ENCODE peak calls at places on chromosomes 1 and 21, in seven cellular contexts. M is uterus; Y is tibial artery; K is left ventricle myocardium inferior; W is stomach; B is CD8-positive, alpha-beta T cell; N is spleen. L is an unnamed sample. For H3K4me1 and H3K27me3, the result is how much of the 10 kb centered on the place peaks cover.

GRCh38 chr21:44487831-44488230 is 32.5 kb downstream of the LRRC3 start:
- DNase-seq in M (no peak), Y (no peak), K (no peak), W (no peak), B (peak), N (peak), L (peak)

GRCh38 chr1:211648980-211649934 is 26.2 kb downstream of the NEK2 start:
- DNase-seq in M (peak), Y (no peak), K (peak), W (peak), B (no peak), N (peak), L (no peak)

GRCh38 chr21:41805038-41805437 is 38.2 kb upstream of the RIPK4 start:
- DNase-seq in M (no peak), Y (no peak), K (no peak), W (no peak), B (no peak), N (no peak), L (no peak)

GRCh38 chr21:45542667-45543370 is 579 bp upstream of the SLC19A1 start:
- DNase-seq in M (peak), Y (peak), K (peak), W (peak), B (no peak), N (peak), L (no peak)

GRCh38 chr1:228166170-228166936 is 749 bp downstream of the IBA57 start:
- DNase-seq in M (no peak), Y (peak), K (peak), W (peak), B (peak), N (peak), L (peak)

GRCh38 chr21:29557200-29557599 is 258.5 kb downstream of the BACH1 start:
- DNase-seq in M (no peak), Y (no peak), K (no peak), W (no peak), B (no peak), N (no peak), L (no peak)

GRCh38 chr1:107480548-107480947 is 339.7 kb downstream of the NTNG1 start:
- DNase-seq in M (peak), Y (no peak), K (no peak), W (peak), B (no peak), N (peak), L (no peak)

GRCh38 chr1:52032785-52033131 is 852 bp downstream of the KTI12 start:
- DNase-seq in M (peak), Y (peak), K (peak), W (peak), B (no peak), N (peak), L (peak)

GRCh38 chr1:236301958-236302335 is 20.2 kb upstream of the ERO1B start:
- DNase-seq in M (no peak), Y (no peak), K (no peak), W (peak), B (no peak), N (no peak), L (no peak)

GRCh38 chr1:238582816-238583215 is 692.1 kb upstream of the ZP4 start:
- DNase-seq in M (no peak), Y (no peak), K (no peak), W (no peak), B (no peak), N (no peak), L (no peak)

GRCh38 chr1:10059329-10059691 is 26.6 kb downstream of the UBE4B start:
- DNase-seq in M (no peak), Y (peak), K (no peak), W (no peak), B (no peak), N (no peak), L (peak)

GRCh38 chr1:10057305-10057704 is 24.5 kb downstream of the UBE4B start:
- DNase-seq in M (peak), Y (peak), K (no peak), W (no peak), B (no peak), N (no peak), L (no peak)

GRCh38 chr1:10061276-10061675 is 28.5 kb downstream of the UBE4B start:
- DNase-seq in M (no peak), Y (peak), K (no peak), W (no peak), B (no peak), N (no peak), L (no peak)

GRCh38 chr1:10057744-10058294 is 25.1 kb downstream of the UBE4B start:
- DNase-seq in M (no peak), Y (peak), K (no peak), W (no peak), B (no peak), N (no peak), L (peak)

GRCh38 chr1:10060311-10061100 is 27.7 kb downstream of the UBE4B start:
- DNase-seq in M (no peak), Y (peak), K (no peak), W (no peak), B (no peak), N (no peak), L (no peak)
- H3K4me1 ChIP-seq in M (under half), Y (under half), K (half or more), W (half or more), B (under half), N (under half), L (under half)

DNA sequence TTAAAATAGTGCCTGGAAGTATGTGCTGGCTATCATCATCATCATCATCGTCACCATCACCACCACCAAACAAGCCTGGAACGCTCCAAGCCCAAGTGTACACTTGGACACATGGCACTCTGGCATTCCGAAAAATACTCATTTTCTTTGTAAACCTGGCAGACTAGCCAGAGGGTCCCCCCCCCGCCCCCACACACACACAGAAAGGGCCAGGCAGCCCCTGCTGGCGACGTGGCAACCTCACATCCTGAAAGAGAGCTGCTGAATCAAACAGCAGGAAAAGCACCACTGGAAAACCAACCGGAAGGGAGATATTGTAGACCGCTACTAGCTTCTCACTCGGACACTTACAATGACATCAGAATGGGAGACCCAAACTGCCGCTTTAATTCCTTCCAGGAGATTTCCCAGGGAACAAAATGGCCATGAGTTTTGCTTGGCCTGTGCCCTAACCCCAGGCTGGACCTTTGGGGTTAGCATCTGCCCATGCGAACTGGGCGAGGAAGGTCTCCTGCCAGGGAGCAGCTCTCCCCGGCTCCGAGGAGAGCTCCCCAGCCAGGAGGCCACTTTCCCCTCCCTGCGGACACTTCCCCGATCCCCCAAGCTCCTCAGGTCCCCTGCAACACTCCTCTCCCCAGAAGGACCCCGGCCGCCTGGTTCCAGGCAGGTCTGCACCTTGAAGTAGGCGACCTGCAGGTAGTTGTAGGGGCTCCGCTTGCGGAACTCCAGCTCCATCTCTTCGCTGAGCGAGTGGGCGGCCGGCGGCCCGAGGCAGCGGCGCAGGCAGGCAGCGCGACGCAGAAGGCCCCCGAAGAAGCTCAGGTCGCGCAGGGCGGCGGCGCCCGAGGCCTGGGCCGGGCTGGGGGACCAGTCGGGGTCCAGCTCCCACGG is 751 bp downstream of the P3H1 start:
- DNase-seq in M (peak), Y (no peak), K (peak), W (peak), B (peak), N (no peak), L (peak)
- H3K4me3 ChIP-seq in M (peak), Y (peak), K (peak), W (peak), B (peak), N (peak), L (peak)

DNA sequence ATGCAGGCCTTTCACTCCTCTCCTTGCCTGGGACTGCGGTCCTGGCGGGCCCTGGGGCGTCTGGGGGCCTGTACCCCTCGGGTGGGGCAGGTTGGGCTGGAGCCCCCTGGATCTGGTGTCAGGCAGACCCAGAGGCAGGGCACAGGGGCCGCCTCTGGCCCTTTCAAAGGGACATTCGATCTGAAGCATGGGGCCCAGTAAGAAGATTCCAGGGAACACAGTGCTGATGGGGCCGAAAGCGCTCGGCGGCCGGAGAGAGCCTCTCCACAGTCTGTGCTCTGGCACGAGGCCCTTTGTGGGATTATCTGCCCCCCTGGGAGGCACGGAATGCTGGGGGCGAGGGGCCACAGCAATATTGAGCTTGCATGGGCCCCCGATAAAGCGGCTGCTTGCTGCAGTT is 15.2 kb downstream of the PRDM16 start:
- DNase-seq in M (no peak), Y (no peak), K (no peak), W (no peak), B (no peak), N (no peak), L (no peak)
- H3K27me3 ChIP-seq in M (under half), Y (under half), K (under half), W (under half), B (under half), N (under half), L (under half)

GRCh38 chr21:15138475-15138874 is 73.7 kb upstream of the NRIP1 start:
- DNase-seq in M (no peak), Y (no peak), K (no peak), W (peak), B (no peak), N (no peak), L (peak)
- H3K4me1 ChIP-seq in M (under half), Y (under half), K (under half), W (half or more), B (under half), N (under half), L (under half)

DNA sequence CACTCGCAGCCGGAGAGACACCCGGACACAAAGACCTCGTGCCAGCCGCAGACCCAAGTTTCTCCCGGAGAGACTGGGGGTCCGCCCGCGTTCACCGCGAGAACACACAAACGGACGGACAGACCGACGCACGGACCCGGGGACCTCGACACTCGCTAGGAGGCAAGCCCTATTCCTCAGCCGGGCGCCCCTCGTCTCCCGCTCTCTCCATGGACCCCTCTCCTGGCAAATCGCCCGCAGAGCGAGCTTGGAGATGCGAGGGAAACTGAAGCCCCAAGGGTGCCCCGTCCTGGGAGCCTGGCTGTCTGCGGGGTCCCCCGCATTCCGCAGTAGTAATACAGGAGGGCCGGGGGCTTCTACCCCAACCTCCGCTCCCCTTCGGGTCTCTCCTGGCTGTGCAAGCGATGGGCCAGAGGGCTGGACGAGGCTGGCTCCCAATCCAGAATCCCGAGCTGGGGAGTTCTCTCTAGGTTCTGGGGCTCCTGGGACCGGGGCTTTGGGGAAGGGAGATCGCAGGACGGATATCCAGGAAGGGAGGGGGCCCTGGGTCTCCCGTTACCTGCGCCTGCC is 533 bp downstream of the SYT6 start:
- DNase-seq in M (peak), Y (no peak), K (no peak), W (no peak), B (no peak), N (no peak), L (no peak)
- H3K4me3 ChIP-seq in M (peak), Y (peak), K (peak), W (peak), B (peak), N (peak), L (no peak)

DNA sequence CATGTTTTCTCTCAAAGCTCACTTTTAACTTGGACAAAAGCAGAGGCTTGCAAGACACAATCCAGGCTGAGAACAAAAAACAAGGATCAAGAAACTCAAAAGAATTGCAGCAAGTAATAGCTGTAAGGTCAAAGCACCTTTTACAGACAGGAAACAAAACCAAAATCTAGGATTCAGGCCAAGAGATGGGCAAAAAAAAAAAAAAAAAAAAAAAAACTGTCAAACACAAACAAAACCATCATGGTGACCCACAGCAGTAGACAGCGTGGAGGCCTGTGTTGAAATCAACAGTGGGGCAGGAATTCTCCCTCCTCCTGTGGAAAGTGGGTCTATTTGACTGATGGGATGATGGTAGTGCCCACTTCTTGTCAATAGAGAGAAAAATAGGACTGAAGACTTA is 9.4 kb downstream of the RGS1 start:
- DNase-seq in M (no peak), Y (no peak), K (no peak), W (no peak), B (no peak), N (no peak), L (no peak)
- H3K27me3 ChIP-seq in M (under half), Y (under half), K (under half), W (under half), B (under half), N (under half), L (under half)

GRCh38 chr1:40039245-40039756 is 1.2 kb upstream of the CAP1 start:
- DNase-seq in M (no peak), Y (peak), K (no peak), W (no peak), B (no peak), N (no peak), L (peak)

GRCh38 chr1:40038693-40039092 is 1.8 kb upstream of the CAP1 start:
- DNase-seq in M (no peak), Y (no peak), K (no peak), W (no peak), B (no peak), N (no peak), L (no peak)

GRCh38 chr1:40034869-40035268 is 5.7 kb upstream of the CAP1 start:
- DNase-seq in M (no peak), Y (no peak), K (no peak), W (no peak), B (no peak), N (no peak), L (no peak)

GRCh38 chr1:40039757-40040510 is 595 bp upstream of the CAP1 start:
- DNase-seq in M (peak), Y (peak), K (peak), W (peak), B (peak), N (peak), L (peak)

GRCh38 chr1:40036574-40036973 is 4.0 kb upstream of the CAP1 start:
- DNase-seq in M (peak), Y (peak), K (peak), W (peak), B (no peak), N (no peak), L (peak)
- H3K4me1 ChIP-seq in M (under half), Y (under half), K (half or more), W (half or more), B (half or more), N (under half), L (under half)

DNA sequence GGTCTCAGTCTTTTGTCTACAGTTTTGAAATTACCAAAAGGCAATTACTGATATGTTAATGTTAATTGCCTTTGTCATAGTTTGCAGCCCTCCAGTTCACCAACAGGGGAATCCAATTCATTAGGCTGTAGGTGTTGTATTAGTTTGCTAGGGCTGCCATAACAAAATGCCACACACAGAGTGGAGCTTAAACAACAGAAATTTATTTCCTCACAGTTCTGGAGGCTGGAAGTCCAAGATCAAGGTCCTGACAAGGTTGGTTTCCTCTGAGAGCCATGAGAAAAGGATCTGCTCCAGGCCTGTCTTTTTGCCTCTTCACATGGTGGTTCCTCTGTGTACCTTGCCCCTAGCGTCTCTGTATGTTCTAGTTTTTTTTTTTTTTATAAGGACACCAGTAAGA is 1.3 kb downstream of the RTCA start:
- DNase-seq in M (no peak), Y (no peak), K (no peak), W (no peak), B (no peak), N (no peak), L (no peak)
- H3K4me3 ChIP-seq in M (peak), Y (peak), K (peak), W (peak), B (peak), N (peak), L (peak)

GRCh38 chr1:44507490-44508396 is 102.7 kb downstream of the RNF220 start:
- DNase-seq in M (no peak), Y (no peak), K (no peak), W (no peak), B (no peak), N (no peak), L (no peak)

GRCh38 chr1:44500181-44501021 is 95.3 kb downstream of the RNF220 start:
- DNase-seq in M (no peak), Y (no peak), K (no peak), W (no peak), B (no peak), N (no peak), L (no peak)

GRCh38 chr1:44501022-44501910 is 96.2 kb downstream of the RNF220 start:
- DNase-seq in M (no peak), Y (no peak), K (no peak), W (no peak), B (no peak), N (no peak), L (no peak)

GRCh38 chr1:44505210-44505993 is 100.3 kb downstream of the RNF220 start:
- DNase-seq in M (no peak), Y (no peak), K (peak), W (peak), B (no peak), N (no peak), L (peak)

DNA sequence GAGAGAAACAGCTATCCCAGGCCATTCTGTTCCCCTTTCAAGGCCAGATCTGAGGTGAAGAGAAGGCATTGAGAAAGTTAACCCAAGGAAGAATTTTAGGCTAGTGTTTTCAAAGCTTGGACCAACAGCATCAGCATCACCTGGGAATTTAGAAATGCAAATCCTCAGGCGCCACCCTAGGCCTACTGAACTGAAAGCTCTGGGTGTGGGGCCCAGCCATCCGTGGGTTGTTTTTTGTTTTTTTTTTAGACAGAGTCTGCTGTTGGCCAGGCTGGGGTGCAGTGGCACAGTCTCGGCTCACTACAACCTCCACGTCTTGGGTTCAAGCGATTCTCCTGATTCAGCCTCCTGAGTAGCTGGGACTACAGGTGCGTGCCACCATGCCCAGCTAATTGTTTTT is 98.6 kb downstream of the RNF220 start:
- DNase-seq in M (no peak), Y (no peak), K (no peak), W (no peak), B (no peak), N (no peak), L (no peak)
- H3K27me3 ChIP-seq in M (under half), Y (half or more), K (under half), W (under half), B (under half), N (under half), L (under half)

DNA sequence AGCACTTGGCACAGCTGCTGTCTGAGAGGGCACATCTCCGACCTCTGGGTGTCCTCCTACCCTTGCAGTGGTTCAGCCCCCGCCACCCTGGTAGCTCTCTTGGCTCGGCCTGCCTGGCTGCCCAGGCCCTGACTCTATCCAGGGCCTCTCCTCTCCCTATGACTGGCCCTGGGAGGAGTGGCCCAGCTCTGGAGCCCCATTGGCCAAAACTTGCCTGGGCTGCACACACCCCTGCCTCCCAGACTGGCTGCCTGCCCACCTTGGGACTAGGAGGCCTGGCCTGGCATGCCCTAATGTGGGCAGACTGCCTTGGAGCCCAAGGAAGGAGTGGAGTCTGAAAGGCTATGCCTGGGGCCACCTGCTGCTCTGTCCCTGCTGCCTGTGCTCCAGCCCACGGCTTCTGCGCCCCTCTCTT is 33.6 kb downstream of the ACOT11 start:
- DNase-seq in M (peak), Y (peak), K (peak), W (peak), B (no peak), N (no peak), L (peak)
- H3K4me1 ChIP-seq in M (under half), Y (under half), K (half or more), W (half or more), B (under half), N (under half), L (under half)

L was measured in SJCRH30.